ENCODE peak calls at places on chromosomes 2 and 18, in seven cellular contexts. E is GOT3, V is RWPE1, F is HuH-7.5, Z is NCI-H748 treated with DMSO at 0.1 percent for 48 hours, I is cerebellar cortex, J is NCI-H1417. L is an unnamed sample.

GRCh38 chr18:54999016-54999415 is 39.8 kb upstream of the CCDC68 start:
- DNase-seq in E (no peak), V (no peak), F (no peak), Z (no peak), I (no peak), J (no peak), L (no peak)

GRCh38 chr2:223943561-223944008 is 1.6 kb downstream of the WDFY1 start:
- DNase-seq in E (no peak), V (peak), F (peak), Z (no peak), I (peak), J (no peak), L (peak)

GRCh38 chr2:15914981-15915380 is 25.4 kb upstream of the MYCN start:
- DNase-seq in E (no peak), V (no peak), F (no peak), Z (no peak), I (no peak), J (no peak), L (no peak)

GRCh38 chr18:11689972-11690570 is 1.0 kb downstream of the GNAL start:
- DNase-seq in E (no peak), V (no peak), F (peak), Z (no peak), I (no peak), J (no peak), L (no peak)

GRCh38 chr2:108348816-108349570 is 28.8 kb upstream of the SULT1C4 start:
- DNase-seq in E (no peak), V (no peak), F (no peak), Z (no peak), I (no peak), J (no peak), L (no peak)

GRCh38 chr2:236239276-236240065 is 24.7 kb downstream of the ASB18 start:
- DNase-seq in E (no peak), V (no peak), F (no peak), Z (no peak), I (no peak), J (no peak), L (no peak)

GRCh38 chr2:213246665-213247281 is 37.5 kb upstream of the SPAG16 start:
- DNase-seq in E (no peak), V (peak), F (peak), Z (peak), I (peak), J (no peak), L (peak)

GRCh38 chr2:69311017-69311416 is 76.0 kb downstream of the GFPT1 start:
- DNase-seq in E (no peak), V (no peak), F (no peak), Z (no peak), I (no peak), J (no peak), L (no peak)

GRCh38 chr2:57497489-57498096 is 549.0 kb upstream of the VRK2 start:
- DNase-seq in E (no peak), V (peak), F (peak), Z (peak), I (peak), J (peak), L (peak)

GRCh38 chr18:31563778-31564177 is 27.9 kb upstream of the TTR start:
- DNase-seq in E (no peak), V (peak), F (no peak), Z (no peak), I (no peak), J (no peak), L (no peak)